ENCODE peak calls at places on chromosomes 1 and 21, in five cellular contexts. P, J, O, V and M are unnamed samples.

GRCh38 chr1:42852608-42852980 is 6.2 kb downstream of the ZNF691 start:
- DNase-seq in J (no peak), P (no peak), V (no peak), O (no peak), M (no peak)

GRCh38 chr1:30719406-30720270 is 3.7 kb downstream of the MATN1 start:
- DNase-seq in J (no peak), V (no peak), P (peak), O (peak), M (no peak)

GRCh38 chr1:94590203-94591137 is 48.9 kb upstream of the F3 start:
- DNase-seq in O (no peak), P (no peak), J (no peak), V (no peak), M (no peak)

GRCh38 chr1:155978325-155978972 is at the start of gene ARHGEF2:
- DNase-seq in O (peak), J (peak), V (peak), P (no peak), M (peak)

GRCh38 chr1:174022080-174022975 is at the start of gene RC3H1:
- DNase-seq in O (peak), J (peak), V (peak), P (peak), M (peak)

GRCh38 chr1:201419737-201420607 is 1.6 kb downstream of the TNNI1 start:
- DNase-seq in J (no peak), O (no peak), P (no peak), V (no peak), M (peak)

GRCh38 chr1:200659269-200659668 is 10.4 kb downstream of the DDX59 start:
- DNase-seq in V (peak), O (peak), P (peak), J (peak), M (no peak)

GRCh38 chr1:30599721-30600120 is 123.7 kb downstream of the MATN1 start:
- DNase-seq in P (no peak), J (peak), O (no peak), V (no peak), M (no peak)

GRCh38 chr1:48471603-48472576 is at the start of gene SPATA6:
- DNase-seq in O (peak), V (peak), J (peak), P (peak), M (peak)

DNA sequence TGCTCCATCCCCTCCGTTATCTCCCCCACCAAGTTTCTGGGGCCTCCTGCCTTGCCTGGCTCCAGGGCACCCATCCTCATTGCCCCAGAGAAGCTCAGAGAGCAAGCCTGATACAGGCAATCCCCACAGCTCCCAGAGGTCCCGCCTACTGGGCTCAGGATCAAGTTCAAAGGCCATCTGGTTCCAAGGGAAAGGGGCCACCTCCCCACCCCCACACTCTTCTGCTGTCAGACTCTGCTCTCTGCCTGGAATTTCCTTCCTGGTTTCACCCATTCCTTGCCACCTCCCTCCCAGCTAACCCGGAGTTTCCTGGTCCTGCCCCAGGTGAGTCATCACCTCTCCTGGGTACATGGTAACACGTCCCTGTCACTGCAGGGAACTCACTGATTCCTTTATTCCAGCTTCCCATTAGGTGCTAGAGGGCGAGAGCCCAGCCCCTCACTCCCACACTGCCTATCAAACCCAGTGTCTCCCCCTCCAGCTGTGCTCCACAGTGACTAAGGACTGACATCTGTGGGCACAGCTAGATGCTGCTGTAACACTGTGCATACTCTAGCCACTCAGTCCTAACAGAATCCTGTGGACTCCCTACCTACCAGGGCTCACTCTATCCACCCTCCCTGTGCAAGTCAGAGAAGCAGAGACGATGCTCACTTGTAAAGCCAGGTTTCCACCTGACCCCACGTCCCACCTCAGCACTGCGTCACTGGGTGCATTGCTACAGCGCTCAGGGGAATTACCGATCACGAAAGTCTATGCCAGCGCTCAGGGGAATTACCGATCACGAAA is 21.8 kb downstream of the RSPH1 start:
- DNase-seq in V (peak), J (peak), O (no peak), P (peak), M (peak)
- H2AFZ ChIP-seq in V (peak), J (no peak), O (no peak), P (peak), M (no peak)

DNA sequence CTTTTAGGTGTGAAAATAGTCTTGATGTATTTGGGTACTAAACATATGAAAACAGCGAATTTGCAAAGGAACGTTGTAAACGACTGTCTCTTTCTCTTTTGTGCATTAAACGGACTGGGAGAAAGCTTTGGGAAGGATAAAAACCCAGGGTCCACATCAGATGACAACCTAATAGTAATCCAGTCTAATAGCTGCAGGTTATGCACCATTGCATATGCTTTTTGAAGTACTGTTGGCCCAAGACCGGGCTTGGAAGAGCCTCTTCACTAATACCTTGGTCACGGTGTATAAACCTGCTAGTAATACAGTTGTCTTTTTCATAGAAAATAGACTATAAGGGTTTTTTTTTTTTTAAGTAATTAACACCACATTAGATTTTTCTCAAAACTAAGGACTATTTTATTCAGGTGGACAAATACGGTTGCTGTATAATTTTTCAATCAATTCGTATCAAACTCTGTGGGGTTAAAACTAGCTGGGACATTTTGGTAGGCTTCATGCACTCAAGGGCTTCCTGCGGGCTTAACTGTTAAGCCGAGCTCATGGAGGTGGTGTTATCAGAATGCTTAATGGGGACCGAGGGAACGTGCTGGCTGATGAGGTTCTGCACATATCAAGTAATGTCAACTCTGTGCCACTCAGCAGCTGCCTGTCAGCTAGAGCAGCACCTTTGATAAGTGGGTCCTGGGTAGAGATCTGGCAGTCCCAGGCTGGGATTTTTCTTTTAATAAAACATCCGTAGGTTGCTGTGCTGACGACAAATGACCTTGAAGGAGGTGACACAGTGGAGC is 2.1 kb downstream of the RYR2 start:
- DNase-seq in V (no peak), P (no peak), O (no peak), J (no peak), M (no peak)
- H3K27ac ChIP-seq in V (no peak), P (no peak), O (no peak), J (no peak), M (no peak)

GRCh38 chr1:219324171-219324570 is 150.5 kb downstream of the LYPLAL1 start:
- DNase-seq in P (no peak), J (no peak), V (no peak), O (no peak), M (no peak)

GRCh38 chr1:219324629-219325367 is 151.1 kb downstream of the LYPLAL1 start:
- DNase-seq in O (no peak), V (peak), J (no peak), P (peak), M (no peak)

GRCh38 chr1:219325368-219325742 is 151.7 kb downstream of the LYPLAL1 start:
- DNase-seq in J (no peak), V (no peak), P (no peak), O (no peak), M (no peak)

GRCh38 chr1:219322766-219323165 is 149.1 kb downstream of the LYPLAL1 start:
- DNase-seq in O (no peak), P (no peak), V (no peak), J (no peak), M (no peak)

GRCh38 chr1:219323426-219323825 is 149.7 kb downstream of the LYPLAL1 start:
- DNase-seq in J (no peak), V (no peak), P (no peak), O (no peak), M (no peak)
- H2AFZ ChIP-seq in J (no peak), V (no peak), P (no peak), O (no peak), M (no peak)

GRCh38 chr1:27606708-27607238 is 2.8 kb upstream of the AHDC1 start:
- DNase-seq in P (no peak), V (peak), O (no peak), J (no peak), M (peak)
- H3K27ac ChIP-seq in P (no peak), V (no peak), O (no peak), J (no peak), M (peak)

DNA sequence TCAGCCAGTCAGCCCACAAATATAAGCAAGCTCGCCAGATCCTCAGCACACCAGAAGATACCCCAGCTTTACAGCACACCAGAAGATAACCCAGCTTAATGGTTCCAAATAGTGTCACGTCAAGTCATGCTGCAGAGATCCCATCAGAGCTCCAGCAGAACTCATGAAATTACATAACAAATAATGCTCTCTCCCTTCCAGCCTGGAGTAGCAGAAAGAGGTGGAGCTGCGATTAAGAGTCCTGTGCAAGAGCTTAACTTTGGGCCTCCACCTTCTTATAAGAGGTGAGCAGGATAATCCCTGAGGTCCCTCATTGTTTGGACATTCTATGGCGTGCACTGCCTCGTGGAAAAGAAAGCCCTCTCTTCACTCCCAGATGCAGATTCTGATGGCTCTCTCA is 59.3 kb downstream of the GLUL start:
- DNase-seq in V (no peak), O (no peak), J (no peak), P (no peak), M (no peak)
- H2AFZ ChIP-seq in V (no peak), O (peak), J (peak), P (no peak), M (no peak)